ENCODE peak calls at places on chromosome 5, in five cellular contexts. R, J, I, B and D are unnamed samples.

GRCh38 chr5:115785395-115786009 is 31.0 kb downstream of the CDO1 start:
- DNase-seq in R (no peak), J (no peak), I (no peak), B (peak), D (no peak)

GRCh38 chr5:56648460-56649034 is 166.8 kb upstream of the MAP3K1 start:
- DNase-seq in R (no peak), J (no peak), I (no peak), B (no peak), D (no peak)

GRCh38 chr5:172502969-172503368 is 48.6 kb upstream of the SH3PXD2B start:
- DNase-seq in R (peak), J (no peak), I (no peak), B (peak), D (no peak)

GRCh38 chr5:171975262-171975876 is 31.1 kb downstream of the FBXW11 start:
- DNase-seq in R (no peak), J (peak), I (peak), B (peak), D (peak)

GRCh38 chr5:134543820-134544692 is 18.6 kb downstream of the JADE2 start:
- DNase-seq in R (no peak), J (no peak), I (no peak), B (no peak), D (no peak)

GRCh38 chr5:108481355-108481931 is 99.5 kb upstream of the FBXL17 start:
- DNase-seq in R (no peak), J (peak), I (peak), B (peak), D (peak)

GRCh38 chr5:146772881-146773440 is 105.6 kb downstream of the PPP2R2B start:
- DNase-seq in R (no peak), J (peak), I (no peak), B (no peak), D (no peak)

GRCh38 chr5:150578781-150579461 is 61.5 kb upstream of the SYNPO start:
- DNase-seq in R (peak), J (no peak), I (no peak), B (no peak), D (no peak)

GRCh38 chr5:59588922-59589321 is 304.6 kb downstream of the PDE4D start:
- DNase-seq in R (no peak), J (peak), I (peak), B (peak), D (peak)

GRCh38 chr5:79495311-79495710 is 18.6 kb downstream of the HOMER1 start:
- DNase-seq in R (no peak), J (peak), I (no peak), B (no peak), D (no peak)

DNA sequence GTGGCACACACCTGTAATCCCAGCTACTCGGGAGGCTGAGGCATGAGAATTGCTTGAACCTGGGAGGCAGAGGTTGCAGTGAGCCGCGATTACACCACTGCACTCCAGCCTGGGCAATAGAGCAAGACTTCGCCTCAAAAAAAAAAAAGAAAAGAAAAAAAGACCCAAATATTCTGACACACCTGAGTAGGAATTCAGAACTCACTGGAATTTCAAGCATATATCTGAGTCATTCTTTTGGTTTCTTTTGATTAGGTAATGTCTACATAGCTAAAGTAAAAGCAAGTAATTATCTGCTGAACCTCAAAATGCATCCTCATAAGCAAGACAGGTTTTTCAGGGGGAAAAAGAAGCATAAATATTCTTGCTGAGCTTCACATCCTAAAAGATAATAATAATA is 35.9 kb downstream of the ANKRD31 start:
- DNase-seq in R (no peak), J (no peak), I (no peak), B (no peak), D (no peak)
- H3K4me3 ChIP-seq in R (no peak), J (no peak), I (no peak), B (no peak), D (no peak)

GRCh38 chr5:41410307-41410706 is 100.1 kb downstream of the PLCXD3 start:
- DNase-seq in R (no peak), J (no peak), I (peak), B (peak), D (no peak)

GRCh38 chr5:41413067-41413466 is 97.3 kb downstream of the PLCXD3 start:
- DNase-seq in R (no peak), J (peak), I (peak), B (no peak), D (peak)

GRCh38 chr5:41412496-41412895 is 97.9 kb downstream of the PLCXD3 start:
- DNase-seq in R (no peak), J (no peak), I (no peak), B (no peak), D (no peak)

GRCh38 chr5:41408676-41409443 is 101.5 kb downstream of the PLCXD3 start:
- DNase-seq in R (no peak), J (peak), I (peak), B (peak), D (peak)

DNA sequence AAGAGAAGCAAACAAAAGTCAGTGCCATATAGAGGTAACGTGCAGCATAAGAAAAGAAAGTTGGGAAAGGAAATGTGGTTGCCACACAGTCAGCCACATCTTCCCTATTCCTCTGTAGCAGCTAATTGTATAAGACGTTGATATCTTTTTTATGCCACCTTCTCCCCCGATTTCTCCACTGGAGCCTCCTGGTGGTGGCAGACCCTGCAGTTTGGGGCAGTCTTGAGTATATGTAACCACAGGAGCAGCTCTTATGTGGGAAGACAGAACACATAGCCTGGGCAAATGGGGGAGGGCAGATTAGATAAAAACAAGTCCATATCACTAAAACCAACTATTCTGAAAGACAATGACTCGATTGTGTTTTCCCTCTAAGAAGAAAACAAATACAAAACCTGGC is 99.7 kb downstream of the PLCXD3 start:
- DNase-seq in R (no peak), J (no peak), I (no peak), B (no peak), D (no peak)
- TF ChIP-seq CTCF in R (no peak), J (peak), I (no peak), B (no peak), D (no peak)

DNA sequence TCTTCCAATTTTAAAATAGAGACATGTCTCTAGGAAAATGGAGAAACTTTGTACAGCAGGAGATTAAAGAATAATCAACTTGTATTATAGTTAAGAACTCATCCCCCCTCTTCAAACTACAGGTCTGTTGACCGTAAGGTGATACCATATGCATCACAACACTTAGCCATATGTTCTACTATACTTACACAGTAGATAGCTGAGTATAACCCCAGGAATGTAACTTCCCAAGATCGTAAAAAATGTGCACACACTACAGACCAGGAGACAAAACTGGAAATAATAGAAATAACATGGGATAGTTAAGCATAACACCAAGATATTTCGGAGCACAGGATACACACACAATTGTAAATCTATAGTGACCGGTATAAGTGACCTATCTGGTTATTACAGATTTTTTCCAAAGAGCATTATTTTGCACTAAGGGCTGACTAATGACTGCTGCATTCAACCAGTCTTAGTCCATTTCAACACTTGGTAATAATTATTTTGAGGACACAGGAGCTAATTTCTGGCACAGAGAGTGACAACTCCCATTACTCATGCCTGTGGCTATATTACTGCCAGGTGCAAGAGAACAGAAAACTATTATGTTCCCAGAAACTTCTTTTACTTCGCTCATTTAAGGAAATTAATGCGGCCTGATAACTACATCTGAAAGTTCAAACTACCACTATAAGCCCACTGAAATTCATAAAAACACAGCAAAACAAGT is 15.4 kb upstream of the ZNF622 start:
- DNase-seq in R (no peak), J (no peak), I (peak), B (no peak), D (peak)
- H3K4me3 ChIP-seq in R (no peak), J (no peak), I (no peak), B (no peak), D (no peak)

GRCh38 chr5:93724791-93725190 is 16.6 kb downstream of the POU5F2 start:
- DNase-seq in R (no peak), J (no peak), I (no peak), B (no peak), D (no peak)

GRCh38 chr5:93722588-93722987 is 18.8 kb downstream of the POU5F2 start:
- DNase-seq in R (no peak), J (no peak), I (no peak), B (no peak), D (no peak)

GRCh38 chr5:93723005-93723404 is 18.4 kb downstream of the POU5F2 start:
- DNase-seq in R (no peak), J (peak), I (peak), B (no peak), D (no peak)

GRCh38 chr5:93721511-93721910 is 19.9 kb downstream of the POU5F2 start:
- DNase-seq in R (no peak), J (no peak), I (no peak), B (no peak), D (no peak)

GRCh38 chr5:93721045-93721444 is 20.4 kb downstream of the POU5F2 start:
- DNase-seq in R (no peak), J (no peak), I (no peak), B (no peak), D (no peak)
- TF ChIP-seq CTCF in R (no peak), J (no peak), I (no peak), B (no peak), D (no peak)

GRCh38 chr5:143435207-143435657 is 31.7 kb upstream of the NR3C1 start:
- DNase-seq in R (no peak), J (peak), I (peak), B (peak), D (no peak)

GRCh38 chr5:143431789-143432188 is 28.3 kb upstream of the NR3C1 start:
- DNase-seq in R (no peak), J (no peak), I (no peak), B (no peak), D (no peak)

GRCh38 chr5:143432658-143433239 is 29.3 kb upstream of the NR3C1 start:
- DNase-seq in R (no peak), J (peak), I (no peak), B (no peak), D (no peak)

GRCh38 chr5:143434261-143435206 is 31.0 kb upstream of the NR3C1 start:
- DNase-seq in R (no peak), J (no peak), I (no peak), B (peak), D (no peak)

DNA sequence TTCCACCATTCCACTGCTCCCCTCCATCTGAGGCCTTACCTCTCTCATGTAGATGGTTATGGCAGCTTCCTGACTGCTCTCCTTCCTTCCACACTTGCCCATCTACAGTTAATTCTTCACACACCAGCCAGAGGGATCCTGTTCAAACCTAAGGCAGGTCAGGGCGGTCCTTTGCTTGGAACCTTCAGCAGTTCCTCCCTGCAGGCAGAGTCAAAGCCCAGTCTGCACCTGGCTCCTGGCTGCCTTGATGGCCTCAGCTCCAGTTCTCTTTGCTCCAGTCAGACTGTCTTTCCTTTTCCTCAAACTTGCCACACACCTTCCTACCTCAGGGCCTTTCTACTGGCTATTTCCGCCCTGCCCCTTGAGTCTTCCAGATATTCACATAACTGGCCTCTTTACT is 30.2 kb upstream of the NR3C1 start:
- DNase-seq in R (no peak), J (no peak), I (no peak), B (no peak), D (no peak)
- H3K4me3 ChIP-seq in R (no peak), J (no peak), I (no peak), B (no peak), D (no peak)

GRCh38 chr5:177085985-177086917 is at the start of gene FGFR4:
- DNase-seq in R (peak), J (peak), I (peak), B (peak), D (peak)

GRCh38 chr5:177089825-177090641 is 3.3 kb downstream of the FGFR4 start:
- DNase-seq in R (no peak), J (no peak), I (no peak), B (no peak), D (no peak)

GRCh38 chr5:177087707-177088005 is 941 bp downstream of the FGFR4 start:
- DNase-seq in R (no peak), J (no peak), I (no peak), B (no peak), D (no peak)

GRCh38 chr5:177089146-177089545 is 2.4 kb downstream of the FGFR4 start:
- DNase-seq in R (peak), J (peak), I (peak), B (peak), D (peak)

GRCh38 chr5:177086918-177087706 is 397 bp downstream of the FGFR4 start:
- DNase-seq in R (no peak), J (peak), I (no peak), B (peak), D (no peak)
- TF ChIP-seq CTCF in R (peak), J (peak), I (peak), B (peak), D (no peak)

GRCh38 chr5:103393131-103393754 is 134.7 kb downstream of the MACIR start:
- DNase-seq in R (no peak), J (peak), I (peak), B (peak), D (peak)

GRCh38 chr5:103397996-103398581 is 139.5 kb downstream of the MACIR start:
- DNase-seq in R (no peak), J (peak), I (peak), B (no peak), D (peak)

GRCh38 chr5:103391659-103392058 is 133.1 kb downstream of the MACIR start:
- DNase-seq in R (no peak), J (no peak), I (no peak), B (no peak), D (no peak)

GRCh38 chr5:103389846-103390245 is 131.3 kb downstream of the MACIR start:
- DNase-seq in R (no peak), J (no peak), I (no peak), B (no peak), D (no peak)

GRCh38 chr5:103394676-103395075 is 136.1 kb downstream of the MACIR start:
- DNase-seq in R (no peak), J (peak), I (no peak), B (peak), D (peak)
- H3K4me3 ChIP-seq in R (no peak), J (no peak), I (no peak), B (no peak), D (no peak)

GRCh38 chr5:98787131-98787719 is 13.8 kb downstream of the RGMB start:
- DNase-seq in R (no peak), J (no peak), I (peak), B (no peak), D (no peak)
- TF ChIP-seq CTCF in R (no peak), J (no peak), I (no peak), B (no peak), D (no peak)